ENCODE peak calls at places on chromosomes 16 and 17, in nine cellular contexts. A is T-helper 2 cell; V is HTR-8/SVneo; T is amniotic stem cell; D is activated CD4-positive, alpha-beta T cell treated with anti-CD3 and anti-CD28 coated beads, Interleukin-2, amount 10 ng/mL, durations not matched to agents 7 days and 5 days; R is transverse colon; O is occipital lobe; Y is CD4-positive, alpha-beta memory T cell; P is choroid plexus epithelial cell. C is an unnamed sample.

GRCh38 chr17:82108038-82108998 is 10.3 kb upstream of the FASN start:
- DNase-seq in A (no peak), V (no peak), T (no peak), D (no peak), R (no peak), O (no peak), Y (no peak), P (peak), C (no peak)

GRCh38 chr16:83365166-83365565 is 442.6 kb upstream of the HSBP1 start:
- DNase-seq in A (no peak), V (no peak), T (no peak), D (no peak), R (no peak), O (no peak), Y (no peak), P (no peak), C (no peak)

GRCh38 chr17:51166987-51167931 is 1.0 kb downstream of the NME2 start:
- DNase-seq in A (peak), V (peak), T (no peak), D (peak), R (peak), O (no peak), Y (peak), P (peak), C (peak)

GRCh38 chr16:29641561-29641960 is 21.5 kb upstream of the SPN start:
- DNase-seq in A (no peak), V (peak), T (no peak), D (peak), R (no peak), O (no peak), Y (peak), P (peak), C (no peak)

GRCh38 chr17:51056813-51057510 is 63.7 kb downstream of the SPAG9 start:
- DNase-seq in A (no peak), V (peak), T (peak), D (peak), R (no peak), O (no peak), Y (peak), P (peak), C (peak)

GRCh38 chr16:50185005-50185505 is 31.9 kb downstream of the TENT4B start:
- DNase-seq in A (no peak), V (no peak), T (no peak), D (no peak), R (no peak), O (no peak), Y (no peak), P (peak), C (no peak)

GRCh38 chr17:78044280-78044835 is 84.2 kb downstream of the TMC6 start:
- DNase-seq in A (no peak), V (no peak), T (no peak), D (no peak), R (no peak), O (peak), Y (no peak), P (no peak), C (no peak)

GRCh38 chr17:49708515-49709161 is 874 bp upstream of the SLC35B1 start:
- DNase-seq in A (peak), V (no peak), T (no peak), D (no peak), R (no peak), O (no peak), Y (peak), P (no peak), C (no peak)

GRCh38 chr16:67530013-67530939 is 1.6 kb downstream of the RIPOR1 start:
- DNase-seq in A (no peak), V (peak), T (peak), D (peak), R (peak), O (peak), Y (no peak), P (peak), C (no peak)

GRCh38 chr17:67517335-67517734 is 140.3 kb downstream of the PITPNC1 start:
- DNase-seq in A (no peak), V (no peak), T (no peak), D (no peak), R (no peak), O (no peak), Y (no peak), P (no peak), C (no peak)

GRCh38 chr16:12078405-12079245 is 102.1 kb downstream of the SNX29 start:
- DNase-seq in A (no peak), V (no peak), T (no peak), D (peak), R (no peak), O (no peak), Y (peak), P (no peak), C (no peak)

GRCh38 chr17:17056167-17056562 is 13.9 kb downstream of the MPRIP start:
- DNase-seq in A (no peak), V (no peak), T (no peak), D (no peak), R (no peak), O (no peak), Y (no peak), P (no peak), C (no peak)

GRCh38 chr17:21081967-21082366 is 39.2 kb upstream of the USP22 start:
- DNase-seq in A (no peak), V (no peak), T (no peak), D (no peak), R (no peak), O (no peak), Y (no peak), P (no peak), C (no peak)

GRCh38 chr16:75387951-75388350 is 45.4 kb downstream of the CFDP1 start:
- DNase-seq in A (no peak), V (no peak), T (no peak), D (no peak), R (no peak), O (no peak), Y (no peak), P (no peak), C (no peak)

GRCh38 chr17:9032151-9032550 is 10.8 kb downstream of the NTN1 start:
- DNase-seq in A (no peak), V (no peak), T (no peak), D (no peak), R (no peak), O (no peak), Y (no peak), P (no peak), C (no peak)

GRCh38 chr17:48558057-48558456 is 13.1 kb upstream of the HOXB2 start:
- DNase-seq in A (no peak), V (no peak), T (no peak), D (no peak), R (no peak), O (no peak), Y (no peak), P (no peak), C (no peak)

GRCh38 chr16:64983983-64984382 is 137.9 kb downstream of the CDH11 start:
- DNase-seq in A (no peak), V (no peak), T (no peak), D (no peak), R (no peak), O (peak), Y (no peak), P (peak), C (no peak)

GRCh38 chr17:43356450-43356849 is 42.3 kb upstream of the ARL4D start:
- DNase-seq in A (no peak), V (no peak), T (no peak), D (no peak), R (no peak), O (no peak), Y (no peak), P (no peak), C (no peak)

GRCh38 chr17:81453049-81453448 is 57.8 kb downstream of the BAHCC1 start:
- DNase-seq in A (no peak), V (no peak), T (no peak), D (no peak), R (no peak), O (no peak), Y (no peak), P (no peak), C (no peak)

GRCh38 chr17:62714016-62714777 is 86.7 kb downstream of the MRC2 start:
- DNase-seq in A (no peak), V (no peak), T (no peak), D (no peak), R (no peak), O (no peak), Y (no peak), P (peak), C (no peak)

GRCh38 chr17:17663160-17664072 is 17.8 kb upstream of the RAI1 start:
- DNase-seq in A (peak), V (peak), T (peak), D (peak), R (peak), O (peak), Y (peak), P (peak), C (peak)

GRCh38 chr16:67833418-67834241 is 8.5 kb upstream of the THAP11 start:
- DNase-seq in A (peak), V (peak), T (peak), D (peak), R (peak), O (peak), Y (peak), P (peak), C (peak)

C was measured in naive thymus-derived CD4-positive, alpha-beta T cell.